ENCODE peak calls at places on chromosomes 7 and 10, in seven cellular contexts. One of them, this sample, is unnamed.

GRCh38 chr7:85090138-85090537 is 96.7 kb downstream of the SEMA3D start:
- DNase-seq in NCI-H1436: no peak
- DNase-seq in T-helper 2 cell: no peak
- DNase-seq in stimulated activated CD4-positive, alpha-beta T cell treated with anti-CD3 and anti-CD28 coated beads, Interleukin-1b, Interleukin-23, amount 100 ng/mL, for 24 hours: no peak
- DNase-seq in NCI-H1092 treated with DMSO at 0.1 percent for 48 hours: no peak
- DNase-seq in HEK293T: no peak
- DNase-seq in stromal cell of bone marrow: no peak
- DNase-seq in this sample: no peak

GRCh38 chr7:100801833-100802568 is 25.3 kb downstream of the EPHB4 start:
- DNase-seq in NCI-H1436: no peak
- DNase-seq in HEK293T: no peak
- DNase-seq in NCI-H1092 treated with DMSO at 0.1 percent for 48 hours: no peak
- DNase-seq in stimulated activated CD4-positive, alpha-beta T cell treated with anti-CD3 and anti-CD28 coated beads, Interleukin-1b, Interleukin-23, amount 100 ng/mL, for 24 hours: no peak
- DNase-seq in stromal cell of bone marrow: no peak
- DNase-seq in T-helper 2 cell: no peak
- DNase-seq in this sample: no peak

GRCh38 chr7:118731854-118732253 is 507.4 kb downstream of the ANKRD7 start:
- DNase-seq in stromal cell of bone marrow: no peak
- DNase-seq in HEK293T: no peak
- DNase-seq in NCI-H1436: no peak
- DNase-seq in stimulated activated CD4-positive, alpha-beta T cell treated with anti-CD3 and anti-CD28 coated beads, Interleukin-1b, Interleukin-23, amount 100 ng/mL, for 24 hours: no peak
- DNase-seq in T-helper 2 cell: no peak
- DNase-seq in NCI-H1092 treated with DMSO at 0.1 percent for 48 hours: no peak
- DNase-seq in this sample: no peak

GRCh38 chr7:115851291-115851690 is 179.3 kb downstream of the TFEC start:
- DNase-seq in stimulated activated CD4-positive, alpha-beta T cell treated with anti-CD3 and anti-CD28 coated beads, Interleukin-1b, Interleukin-23, amount 100 ng/mL, for 24 hours: no peak
- DNase-seq in HEK293T: no peak
- DNase-seq in T-helper 2 cell: no peak
- DNase-seq in stromal cell of bone marrow: peak
- DNase-seq in NCI-H1092 treated with DMSO at 0.1 percent for 48 hours: peak
- DNase-seq in NCI-H1436: peak
- DNase-seq in this sample: no peak

GRCh38 chr10:44293842-44294241 is 91.1 kb downstream of the CXCL12 start:
- DNase-seq in HEK293T: no peak
- DNase-seq in T-helper 2 cell: no peak
- DNase-seq in NCI-H1092 treated with DMSO at 0.1 percent for 48 hours: no peak
- DNase-seq in stromal cell of bone marrow: peak
- DNase-seq in stimulated activated CD4-positive, alpha-beta T cell treated with anti-CD3 and anti-CD28 coated beads, Interleukin-1b, Interleukin-23, amount 100 ng/mL, for 24 hours: no peak
- DNase-seq in NCI-H1436: no peak
- DNase-seq in this sample: no peak

GRCh38 chr7:112887-113286 is 79.5 kb upstream of the FAM20C start:
- DNase-seq in HEK293T: no peak
- DNase-seq in stromal cell of bone marrow: no peak
- DNase-seq in stimulated activated CD4-positive, alpha-beta T cell treated with anti-CD3 and anti-CD28 coated beads, Interleukin-1b, Interleukin-23, amount 100 ng/mL, for 24 hours: no peak
- DNase-seq in T-helper 2 cell: no peak
- DNase-seq in NCI-H1436: no peak
- DNase-seq in NCI-H1092 treated with DMSO at 0.1 percent for 48 hours: no peak
- DNase-seq in this sample: no peak

GRCh38 chr7:45682358-45682735 is 108.2 kb downstream of the ADCY1 start:
- DNase-seq in stromal cell of bone marrow: no peak
- DNase-seq in T-helper 2 cell: no peak
- DNase-seq in NCI-H1436: no peak
- DNase-seq in stimulated activated CD4-positive, alpha-beta T cell treated with anti-CD3 and anti-CD28 coated beads, Interleukin-1b, Interleukin-23, amount 100 ng/mL, for 24 hours: no peak
- DNase-seq in HEK293T: no peak
- DNase-seq in NCI-H1092 treated with DMSO at 0.1 percent for 48 hours: no peak
- DNase-seq in this sample: no peak

GRCh38 chr10:60977161-60978128 is 33.5 kb upstream of the RHOBTB1 start:
- DNase-seq in stimulated activated CD4-positive, alpha-beta T cell treated with anti-CD3 and anti-CD28 coated beads, Interleukin-1b, Interleukin-23, amount 100 ng/mL, for 24 hours: no peak
- DNase-seq in HEK293T: no peak
- DNase-seq in NCI-H1092 treated with DMSO at 0.1 percent for 48 hours: no peak
- DNase-seq in NCI-H1436: no peak
- DNase-seq in T-helper 2 cell: no peak
- DNase-seq in stromal cell of bone marrow: no peak
- DNase-seq in this sample: no peak

GRCh38 chr10:3898821-3899220 is 113.8 kb upstream of the KLF6 start:
- DNase-seq in stromal cell of bone marrow: no peak
- DNase-seq in NCI-H1436: no peak
- DNase-seq in NCI-H1092 treated with DMSO at 0.1 percent for 48 hours: peak
- DNase-seq in T-helper 2 cell: no peak
- DNase-seq in HEK293T: no peak
- DNase-seq in stimulated activated CD4-positive, alpha-beta T cell treated with anti-CD3 and anti-CD28 coated beads, Interleukin-1b, Interleukin-23, amount 100 ng/mL, for 24 hours: no peak
- DNase-seq in this sample: no peak

This sample was measured in D721Med.